ENCODE peak calls at places on chromosomes 5 and 9, in six cellular contexts. D is effector CD4-positive, alpha-beta T cell; U is activated naive CD4-positive, alpha-beta T cell; Q is dorsolateral prefrontal cortex; R is head of caudate nucleus; G is astrocyte of the spinal cord. I is an unnamed sample.

GRCh38 chr9:137436761-137437600 is 4.2 kb downstream of the ENTPD8 start:
- DNase-seq in U (no peak), Q (no peak), R (no peak), G (no peak), D (no peak), I (no peak)

GRCh38 chr5:140806834-140807775 is at the start of gene PCDHA4:
- DNase-seq in R (peak), U (no peak), D (no peak), G (no peak), Q (peak), I (peak)

GRCh38 chr5:113122053-113122452 is 145.5 kb downstream of the DCP2 start:
- DNase-seq in G (peak), D (no peak), U (no peak), Q (no peak), R (no peak), I (no peak)

GRCh38 chr5:112024769-112025168 is 267.8 kb upstream of the NREP start:
- DNase-seq in D (no peak), U (no peak), R (no peak), Q (no peak), G (peak), I (no peak)

GRCh38 chr9:113654605-113655193 is 191.2 kb downstream of the RGS3 start:
- DNase-seq in U (no peak), G (no peak), R (peak), D (no peak), Q (no peak), I (no peak)

GRCh38 chr9:128275198-128276007 is at the start of gene GOLGA2:
- DNase-seq in U (no peak), R (no peak), Q (no peak), D (no peak), G (peak), I (peak)

GRCh38 chr9:87514136-87514535 is 16.5 kb downstream of the DAPK1 start:
- DNase-seq in U (no peak), D (no peak), G (no peak), R (no peak), Q (no peak), I (no peak)

GRCh38 chr9:125763373-125763772 is 16.2 kb downstream of the PBX3 start:
- DNase-seq in U (no peak), Q (no peak), D (no peak), G (peak), R (no peak), I (peak)

GRCh38 chr9:108443741-108444140 is 412.0 kb downstream of the ACTL7B start:
- DNase-seq in Q (no peak), R (no peak), D (no peak), G (peak), U (no peak), I (peak)

GRCh38 chr9:16485575-16486321 is 384.7 kb downstream of the BNC2 start:
- DNase-seq in Q (no peak), G (no peak), D (no peak), R (no peak), U (no peak), I (no peak)

GRCh38 chr5:9838906-9839305 is 208.8 kb upstream of the TAS2R1 start:
- DNase-seq in G (no peak), R (peak), Q (peak), D (no peak), U (no peak), I (no peak)

GRCh38 chr5:135131801-135132675 is 98.0 kb upstream of the PITX1 start:
- DNase-seq in G (no peak), Q (no peak), U (no peak), R (no peak), D (no peak), I (no peak)

GRCh38 chr5:138714694-138715093 is 38.5 kb upstream of the CTNNA1 start:
- DNase-seq in G (no peak), U (no peak), R (no peak), D (no peak), Q (no peak), I (no peak)

I was measured in Daoy.